ENCODE peak calls at places on chromosomes 3 and 15, in four cellular contexts. N is cardiac muscle cell, K is endothelial cell, I is dorsolateral prefrontal cortex. O is an unnamed sample.

GRCh38 chr3:49813497-49814174 is at the start of gene UBA7:
- DNase-seq in N (peak), K (no peak), I (no peak), O (no peak)

GRCh38 chr15:55770808-55771207 is 27.9 kb upstream of the PRTG start:
- DNase-seq in N (peak), K (no peak), I (no peak), O (no peak)

GRCh38 chr3:144821583-144821982 is 850.0 kb downstream of the DIPK2A start:
- DNase-seq in N (peak), K (no peak), I (no peak), O (no peak)

GRCh38 chr3:83843716-83844115 is 1115.1 kb upstream of the CADM2 start:
- DNase-seq in N (no peak), K (no peak), I (no peak), O (no peak)

GRCh38 chr3:101310580-101311375 is 9.6 kb downstream of the IMPG2 start:
- DNase-seq in N (peak), K (no peak), I (no peak), O (no peak)

GRCh38 chr15:95407534-95407933 is 923.0 kb upstream of the NR2F2 start:
- DNase-seq in N (no peak), K (no peak), I (no peak), O (no peak)

GRCh38 chr3:87997298-87997697 is 61.5 kb downstream of the CGGBP1 start:
- DNase-seq in N (no peak), K (no peak), I (no peak), O (no peak)

GRCh38 chr3:101992861-101993260 is 143.5 kb downstream of the NFKBIZ start:
- DNase-seq in N (peak), K (no peak), I (no peak), O (no peak)

GRCh38 chr3:55658297-55659022 is 171.4 kb upstream of the WNT5A start:
- DNase-seq in N (no peak), K (no peak), I (no peak), O (no peak)

GRCh38 chr15:41797194-41797593 is 22.9 kb downstream of the MAPKBP1 start:
- DNase-seq in N (no peak), K (no peak), I (no peak), O (no peak)

GRCh38 chr15:80619677-80620076 is 75.4 kb upstream of the ABHD17C start:
- DNase-seq in N (peak), K (no peak), I (no peak), O (peak)

GRCh38 chr15:81516012-81516411 is 142.0 kb upstream of the TMC3 start:
- DNase-seq in N (peak), K (no peak), I (no peak), O (no peak)

GRCh38 chr15:61910839-61911369 is 149.3 kb downstream of the VPS13C start:
- DNase-seq in N (no peak), K (no peak), I (no peak), O (no peak)

GRCh38 chr3:52649461-52650210 is 36.1 kb downstream of the PBRM1 start:
- DNase-seq in N (peak), K (no peak), I (no peak), O (no peak)

GRCh38 chr15:66196565-66196964 is 57.0 kb downstream of the MEGF11 start:
- DNase-seq in N (no peak), K (no peak), I (no peak), O (no peak)

GRCh38 chr3:77068808-77069207 is 28.9 kb downstream of the ROBO2 start:
- DNase-seq in N (no peak), K (no peak), I (no peak), O (no peak)

GRCh38 chr3:127457094-127457475 is 133.4 kb downstream of the TPRA1 start:
- DNase-seq in N (peak), K (peak), I (peak), O (no peak)

GRCh38 chr15:67550522-67550921 is 8.0 kb downstream of the MAP2K5 start:
- DNase-seq in N (peak), K (no peak), I (no peak), O (no peak)

GRCh38 chr3:197367081-197367780 is 68.8 kb upstream of the DLG1 start:
- DNase-seq in N (peak), K (no peak), I (no peak), O (peak)

GRCh38 chr3:12353796-12354505 is 65.1 kb downstream of the PPARG start:
- DNase-seq in N (peak), K (no peak), I (no peak), O (no peak)

GRCh38 chr15:80160570-80161156 is 7.9 kb downstream of the FAH start:
- DNase-seq in N (peak), K (no peak), I (peak), O (peak)

GRCh38 chr3:30199096-30199734 is 407.2 kb upstream of the TGFBR2 start:
- DNase-seq in N (peak), K (peak), I (peak), O (no peak)

GRCh38 chr3:188123170-188123920 is 30.6 kb upstream of the LPP start:
- DNase-seq in N (peak), K (no peak), I (no peak), O (no peak)

GRCh38 chr3:4976109-4976508 is 3.1 kb upstream of the BHLHE40 start:
- DNase-seq in N (peak), K (peak), I (peak), O (no peak)

GRCh38 chr15:28873585-28874139 is 12.1 kb upstream of the APBA2 start:
- DNase-seq in N (no peak), K (no peak), I (no peak), O (no peak)

GRCh38 chr3:34066999-34067398 is 268.6 kb downstream of the PDCD6IP start:
- DNase-seq in N (no peak), K (no peak), I (no peak), O (no peak)

GRCh38 chr15:63381301-63382192 is at the start of gene CA12:
- DNase-seq in N (peak), K (peak), I (no peak), O (no peak)

GRCh38 chr15:90915808-90916440 is 12.8 kb downstream of the MAN2A2 start:
- DNase-seq in N (peak), K (no peak), I (no peak), O (no peak)

GRCh38 chr3:62823461-62824050 is 51.7 kb downstream of the CADPS start:
- DNase-seq in N (no peak), K (no peak), I (no peak), O (no peak)

GRCh38 chr15:90939756-90940155 is 4.7 kb downstream of the UNC45A start:
- DNase-seq in N (no peak), K (no peak), I (no peak), O (no peak)

GRCh38 chr3:74613566-74613965 is 893 bp downstream of the CNTN3 start:
- DNase-seq in N (no peak), K (no peak), I (no peak), O (no peak)

GRCh38 chr3:112647122-112647521 is 6.2 kb upstream of the CCDC80 start:
- DNase-seq in N (peak), K (no peak), I (no peak), O (no peak)

GRCh38 chr3:178987745-178988144 is 83.9 kb downstream of the ZMAT3 start:
- DNase-seq in N (no peak), K (no peak), I (no peak), O (no peak)

GRCh38 chr3:147680820-147681488 is 271.8 kb downstream of the ZIC1 start:
- DNase-seq in N (peak), K (no peak), I (no peak), O (no peak)

GRCh38 chr3:71786551-71786950 is 1.6 kb upstream of the PROK2 start:
- DNase-seq in N (no peak), K (no peak), I (no peak), O (no peak)

GRCh38 chr3:156603379-156604017 is 48.6 kb upstream of the SSR3 start:
- DNase-seq in N (no peak), K (no peak), I (no peak), O (no peak)
- TF ChIP-seq CTCF in N (no peak), K (no peak), I (no peak), O (no peak)

DNA sequence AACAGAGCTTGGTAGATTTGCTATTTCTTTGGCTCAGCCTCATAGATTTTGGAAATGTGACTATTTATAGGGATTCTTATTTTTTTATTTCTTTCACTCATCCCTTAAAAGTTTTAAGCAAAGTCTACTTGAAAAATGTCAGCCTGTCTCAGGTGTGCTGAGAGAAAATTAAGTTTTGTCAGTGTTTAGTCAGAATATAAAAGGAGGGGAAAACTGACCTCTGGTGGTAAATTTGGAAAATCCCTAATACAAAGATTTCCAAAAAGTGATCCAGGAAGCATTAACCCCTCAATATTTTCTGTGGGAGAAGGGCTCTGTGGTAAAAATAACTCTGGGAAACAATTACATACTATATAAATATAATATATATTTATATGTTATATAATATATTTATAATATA is 41.0 kb upstream of the FRMD4B start:
- DNase-seq in N (no peak), K (no peak), I (no peak), O (no peak)
- TF ChIP-seq CTCF in N (peak), K (peak), I (peak), O (peak)

GRCh38 chr3:16834214-16834613 is 50.5 kb upstream of the PLCL2 start:
- DNase-seq in N (no peak), K (no peak), I (no peak), O (no peak)
- TF ChIP-seq CTCF in N (no peak), K (no peak), I (no peak), O (no peak)

DNA sequence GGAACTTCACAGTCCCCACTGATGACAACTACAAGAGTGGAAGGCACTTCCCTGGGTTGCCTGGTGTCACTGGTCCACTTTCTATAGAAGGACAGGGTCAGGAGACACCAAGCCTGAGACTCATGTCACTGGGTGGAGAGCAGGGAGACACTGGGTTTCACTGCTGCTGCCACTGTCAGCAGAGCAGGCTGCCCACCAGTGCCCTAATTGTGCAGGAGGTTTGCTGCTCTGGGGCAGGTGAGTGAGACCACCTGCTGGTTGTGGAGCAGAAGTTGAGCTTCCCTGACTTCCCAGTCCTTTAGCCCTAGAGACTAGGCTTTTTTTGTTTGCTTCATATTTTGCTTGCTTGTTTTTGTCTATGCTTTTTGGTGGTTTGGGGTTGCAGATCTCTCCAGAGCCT is 528.4 kb upstream of the RGMA start:
- DNase-seq in N (no peak), K (peak), I (no peak), O (no peak)
- TF ChIP-seq CTCF in N (no peak), K (no peak), I (no peak), O (no peak)

DNA sequence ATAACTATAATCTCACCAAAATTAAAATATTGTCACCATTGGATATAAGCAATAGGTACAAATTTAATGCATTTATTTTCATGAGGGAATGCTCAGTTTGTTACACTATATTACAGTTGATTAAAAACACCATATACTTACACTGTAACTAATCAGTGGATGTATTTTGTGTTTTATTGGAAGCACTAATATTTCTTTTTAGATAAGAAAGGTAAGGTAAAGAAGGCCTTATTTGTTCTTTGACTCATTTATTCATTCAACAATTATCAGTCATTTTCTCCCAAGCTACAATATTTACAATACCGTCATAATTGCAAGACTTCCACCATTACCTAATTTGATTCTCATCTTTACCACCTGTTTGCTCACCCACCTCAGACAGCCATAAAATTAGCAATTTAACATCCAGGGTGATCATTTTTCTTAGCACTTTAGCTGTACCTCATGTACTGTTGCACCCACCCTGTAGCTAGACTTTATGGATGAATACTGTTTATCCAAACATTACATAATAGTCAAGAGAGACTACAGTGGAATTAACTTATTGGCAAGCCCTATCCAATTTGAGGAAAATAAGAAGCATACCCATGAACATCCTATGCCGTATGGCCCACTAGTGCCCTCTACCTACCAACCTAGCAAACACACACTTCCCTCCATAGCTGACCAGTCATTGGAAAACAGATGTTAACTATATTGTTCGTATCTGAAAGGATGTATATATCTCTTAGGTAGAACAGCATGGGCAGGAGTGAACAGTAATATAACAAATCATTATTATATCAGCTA is 229.6 kb downstream of the BBX start:
- DNase-seq in N (peak), K (peak), I (no peak), O (no peak)
- TF ChIP-seq CTCF in N (peak), K (peak), I (peak), O (peak)

GRCh38 chr15:69597061-69597592 is 144.5 kb downstream of the RPLP1 start:
- DNase-seq in N (no peak), K (no peak), I (no peak), O (no peak)

GRCh38 chr15:69593488-69593887 is 140.9 kb downstream of the RPLP1 start:
- DNase-seq in N (no peak), K (no peak), I (no peak), O (no peak)

GRCh38 chr15:69593981-69594966 is 141.7 kb downstream of the RPLP1 start:
- DNase-seq in N (peak), K (no peak), I (no peak), O (no peak)

GRCh38 chr15:69592954-69593353 is 140.3 kb downstream of the RPLP1 start:
- DNase-seq in N (no peak), K (no peak), I (no peak), O (no peak)

GRCh38 chr15:69595009-69595825 is 142.6 kb downstream of the RPLP1 start:
- DNase-seq in N (no peak), K (no peak), I (no peak), O (no peak)
- TF ChIP-seq CTCF in N (no peak), K (no peak), I (no peak), O (no peak)